ENCODE peak calls at places on chromosomes 1 and 21, in six cellular contexts. P, W, H, E, G and K are unnamed samples.

GRCh38 chr1:178953538-178954207 is 72.0 kb upstream of the FAM20B start:
- DNase-seq in P (no peak), W (no peak), H (no peak), E (no peak), G (no peak), K (no peak)

GRCh38 chr1:181135815-181136737 is 47.6 kb downstream of the IER5 start:
- DNase-seq in P (no peak), W (no peak), H (no peak), E (no peak), G (no peak), K (no peak)

GRCh38 chr1:171160611-171161354 is 24.3 kb upstream of the FMO2 start:
- DNase-seq in P (no peak), W (no peak), H (peak; percentile 53), E (no peak), G (no peak), K (no peak)

GRCh38 chr21:34017127-34017961 is 56.0 kb upstream of the MRPS6 start:
- DNase-seq in P (no peak), W (no peak), H (no peak), E (no peak), G (no peak), K (no peak)

GRCh38 chr1:154176341-154176740 is 15.6 kb downstream of the TPM3 start:
- DNase-seq in P (no peak), W (no peak), H (no peak), E (no peak), G (no peak), K (no peak)

GRCh38 chr1:225950905-225951351 is 9.9 kb upstream of the LEFTY2 start:
- DNase-seq in P (peak; percentile 28), W (no peak), H (no peak), E (no peak), G (no peak), K (no peak)

GRCh38 chr1:36673207-36673606 is 190.5 kb upstream of the CSF3R start:
- DNase-seq in P (no peak), W (no peak), H (no peak), E (no peak), G (peak; percentile 85), K (no peak)

GRCh38 chr1:66540434-66541032 is 6.6 kb downstream of the SGIP1 start:
- DNase-seq in P (no peak), W (no peak), H (no peak), E (no peak), G (no peak), K (no peak)

GRCh38 chr1:248736992-248737391 is 18.6 kb downstream of the LYPD8 start:
- DNase-seq in P (no peak), W (no peak), H (no peak), E (no peak), G (no peak), K (no peak)

GRCh38 chr1:97581614-97582051 is 339.2 kb downstream of the DPYD start:
- DNase-seq in P (no peak), W (no peak), H (no peak), E (no peak), G (peak; percentile 7), K (no peak)

GRCh38 chr1:216670118-216670870 is 52.9 kb downstream of the ESRRG start:
- DNase-seq in P (no peak), W (no peak), H (no peak), E (no peak), G (no peak), K (no peak)

GRCh38 chr1:207282496-207283380 is 38.7 kb upstream of the CD55 start:
- DNase-seq in P (no peak), W (no peak), H (no peak), E (no peak), G (no peak), K (no peak)

GRCh38 chr1:42259059-42259738 is 75.8 kb downstream of the FOXJ3 start:
- DNase-seq in P (no peak), W (no peak), H (no peak), E (no peak), G (no peak), K (no peak)

GRCh38 chr1:2044510-2045319 is 5.5 kb upstream of the PRKCZ start:
- DNase-seq in P (peak; percentile 83), W (peak; percentile 62), H (peak; percentile 89), E (peak; percentile 82), G (peak; percentile 82), K (peak; percentile 90)

GRCh38 chr1:9058465-9058864 is 11.0 kb downstream of the SLC2A5 start:
- DNase-seq in P (no peak), W (no peak), H (no peak), E (no peak), G (peak; percentile 24), K (no peak)

GRCh38 chr1:23524716-23525401 is 6.2 kb downstream of the E2F2 start:
- DNase-seq in P (peak; percentile 16), W (no peak), H (no peak), E (no peak), G (peak; percentile 26), K (no peak)

GRCh38 chr1:1239624-1240347 is 6.7 kb downstream of the C1QTNF12 start:
- DNase-seq in P (no peak), W (no peak), H (no peak), E (peak; percentile 52), G (peak; percentile 42), K (peak; percentile 58)

GRCh38 chr1:8211620-8212442 is 106.1 kb upstream of the SLC45A1 start:
- DNase-seq in P (no peak), W (peak; percentile 82), H (no peak), E (no peak), G (no peak), K (no peak)

GRCh38 chr1:89870998-89871397 is 50.2 kb downstream of the LRRC8D start:
- DNase-seq in P (no peak), W (no peak), H (no peak), E (no peak), G (no peak), K (no peak)

DNA sequence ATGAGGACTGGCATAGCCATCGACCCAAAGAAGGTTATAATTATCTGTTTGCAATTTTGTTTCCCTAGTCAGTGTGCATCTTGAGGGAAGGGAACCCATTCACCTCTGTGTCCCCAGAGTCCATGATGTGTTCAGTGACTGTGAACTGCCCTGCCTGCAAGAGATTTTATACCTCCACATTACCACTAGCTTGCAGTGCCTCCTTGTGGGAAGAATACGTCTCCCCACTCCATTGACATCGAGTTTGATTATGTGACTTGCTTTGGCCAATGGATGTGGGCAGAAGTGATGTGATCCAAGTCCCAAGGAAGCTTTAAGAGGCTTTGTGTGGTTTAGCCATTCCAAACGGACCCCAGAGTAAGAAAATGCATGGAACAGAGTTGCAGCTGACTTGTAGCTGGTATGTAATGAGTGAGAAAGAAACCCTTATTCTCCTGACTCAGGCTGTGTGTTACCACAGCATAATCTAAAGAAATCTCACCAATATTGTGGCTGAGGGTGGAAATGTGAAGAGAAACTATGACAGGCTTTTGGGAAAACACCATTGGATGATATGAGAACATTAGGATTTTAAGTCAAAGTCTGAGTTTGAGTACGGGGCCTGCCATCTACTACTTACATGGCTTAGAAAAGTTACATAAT is 47.8 kb upstream of the NRDC start:
- DNase-seq in P (peak; percentile 12), W (no peak), H (no peak), E (peak; percentile 3), G (peak; percentile 61), K (no peak)
- TF ChIP-seq CTCF in P (peak; percentile 50), W (no peak), H (no peak), E (peak; percentile 36), G (peak; percentile 57), K (no peak)

DNA sequence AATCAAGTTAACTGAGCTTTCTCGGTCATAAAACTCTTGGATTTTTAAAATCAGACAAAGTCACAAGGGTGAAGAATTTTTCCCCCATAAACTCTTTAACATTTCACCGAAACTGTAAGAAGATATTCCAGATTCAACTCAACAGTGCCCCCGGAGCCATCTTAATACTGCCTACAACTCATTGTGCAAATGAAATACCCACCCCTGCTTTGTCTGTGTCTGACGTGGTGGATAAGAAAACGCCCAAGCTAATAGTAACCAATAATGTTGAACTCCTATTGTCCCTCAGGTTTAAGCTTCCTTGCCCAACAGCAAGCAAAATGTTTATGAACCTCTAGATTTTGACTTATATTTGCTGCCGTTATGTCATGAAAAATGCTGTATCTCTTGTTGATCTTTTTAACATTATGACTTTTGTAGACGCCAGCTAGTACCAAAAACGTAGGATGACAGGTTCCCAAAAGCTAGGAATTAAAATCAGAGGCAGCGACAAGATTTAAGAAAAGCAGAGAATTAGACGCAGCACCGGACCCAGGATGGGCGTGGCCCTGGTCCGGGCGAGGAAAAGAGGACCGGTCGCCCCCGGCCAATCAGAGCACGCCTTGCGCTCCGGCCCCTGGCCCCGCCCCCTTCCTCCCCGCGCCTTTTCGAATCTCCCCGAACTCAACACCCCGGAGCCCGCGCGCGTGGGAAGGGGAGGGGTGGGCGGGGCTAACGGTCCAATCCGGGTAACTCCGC is 1.1 kb downstream of the STMN1 start:
- DNase-seq in P (peak; percentile 94), W (peak; percentile 95), H (peak; percentile 97), E (peak; percentile 96), G (peak; percentile 97), K (peak; percentile 99)
- TF ChIP-seq CTCF in P (no peak), W (no peak), H (no peak), E (peak; percentile 25), G (no peak), K (no peak)

DNA sequence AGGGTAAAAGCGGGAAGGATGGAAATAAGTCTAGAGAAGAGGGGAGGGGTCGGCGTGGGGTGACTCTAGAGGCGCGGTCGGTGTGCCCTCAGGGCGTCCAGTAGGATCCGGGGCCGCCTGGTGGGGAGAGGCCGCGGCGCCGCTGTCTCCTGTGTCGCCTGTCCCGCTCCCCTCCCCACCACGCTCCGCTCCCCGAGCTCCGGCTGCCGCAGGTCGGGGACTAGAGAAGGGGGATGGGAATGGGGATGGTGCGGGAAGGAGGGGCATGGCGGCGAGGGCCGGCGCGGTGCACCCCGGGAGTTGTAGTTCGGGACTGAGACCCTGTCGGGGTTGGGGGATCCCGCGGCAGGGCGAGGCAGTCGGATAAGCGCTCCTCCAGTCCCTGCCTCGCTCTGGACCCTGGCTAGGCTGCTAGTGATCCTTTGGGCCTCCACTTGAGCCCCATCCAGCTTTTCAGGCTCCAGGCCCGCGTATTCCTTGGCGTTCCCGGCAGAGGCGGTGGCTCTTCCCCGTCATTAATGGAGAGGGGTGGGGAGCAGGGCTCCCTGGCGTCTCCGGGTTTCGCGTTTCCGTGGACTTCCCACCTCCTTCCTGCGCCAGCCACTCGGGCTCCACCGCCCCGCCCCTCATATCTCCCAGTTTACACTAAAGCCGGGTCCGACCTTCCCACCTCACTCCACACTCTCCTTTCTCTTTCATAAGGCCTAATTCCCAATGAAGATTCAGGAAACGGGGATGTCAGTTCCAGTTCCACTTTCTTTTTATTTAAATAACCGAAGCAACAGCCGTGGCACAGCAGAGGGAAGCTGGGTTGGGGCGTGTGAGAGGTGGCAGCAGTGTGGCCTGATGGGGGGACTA is at the start of gene ENTREP3:
- DNase-seq in P (peak; percentile 95), W (peak; percentile 91), H (peak; percentile 96), E (peak; percentile 86), G (peak; percentile 95), K (peak; percentile 93)
- TF ChIP-seq CTCF in P (no peak), W (peak; percentile 28), H (no peak), E (peak; percentile 50), G (peak; percentile 24), K (no peak)

GRCh38 chr1:107623431-107623830 is 341.5 kb downstream of the VAV3 start:
- DNase-seq in P (no peak), W (no peak), H (no peak), E (no peak), G (no peak), K (no peak)
- TF ChIP-seq CTCF in P (no peak), W (no peak), H (no peak), E (no peak), G (no peak), K (no peak)